ENCODE peak calls at places on chromosomes 13 and 19, in four cellular contexts. W, E, O and P are unnamed samples.

GRCh38 chr19:42343344-42344110 is 18.1 kb downstream of the MEGF8 start:
- DNase-seq in O (no peak), W (no peak), E (peak; percentile 28), P (peak; percentile 66)

GRCh38 chr13:48571121-48571901 is 38.4 kb upstream of the RCBTB2 start:
- DNase-seq in O (peak; percentile 43), W (peak; percentile 82), E (no peak), P (peak; percentile 58)

GRCh38 chr13:70183041-70183440 is 74.8 kb upstream of the KLHL1 start:
- DNase-seq in W (peak; percentile 60), O (peak; percentile 19), E (peak; percentile 60), P (no peak)

GRCh38 chr13:50106559-50106958 is 91.3 kb downstream of the KCNRG start:
- DNase-seq in O (no peak), E (no peak), W (no peak), P (no peak)

GRCh38 chr13:52345048-52345447 is 60.9 kb downstream of the THSD1 start:
- DNase-seq in O (peak; percentile 60), W (peak; percentile 71), E (no peak), P (peak; percentile 68)

GRCh38 chr13:23710366-23710765 is 140.2 kb downstream of the TNFRSF19 start:
- DNase-seq in E (no peak), O (no peak), W (no peak), P (no peak)

GRCh38 chr19:18264428-18264827 is 9.8 kb downstream of the IQCN start:
- DNase-seq in O (no peak), W (no peak), E (no peak), P (peak; percentile 42)

GRCh38 chr19:3184847-3185481 is 766 bp upstream of the NCLN start:
- DNase-seq in E (no peak), O (no peak), W (no peak), P (peak; percentile 95)

GRCh38 chr13:46543307-46543706 is 9.7 kb upstream of the LRCH1 start:
- DNase-seq in O (no peak), W (no peak), E (no peak), P (no peak)

GRCh38 chr13:75353786-75354193 is 128.2 kb downstream of the TBC1D4 start:
- DNase-seq in W (peak; percentile 82), O (no peak), E (no peak), P (no peak)

GRCh38 chr13:48160879-48161278 is 66.0 kb upstream of the MED4 start:
- DNase-seq in O (peak; percentile 81), E (no peak), W (peak; percentile 55), P (peak; percentile 47)

GRCh38 chr13:34913040-34913439 is 29.0 kb upstream of the NBEA start:
- DNase-seq in E (peak; percentile 84), W (peak; percentile 25), O (no peak), P (no peak)

GRCh38 chr19:50417138-50417849 is 1.4 kb upstream of the SPIB start:
- DNase-seq in W (no peak), E (no peak), O (no peak), P (no peak)

GRCh38 chr19:23779645-23780044 is 21.0 kb upstream of the ZNF681 start:
- DNase-seq in E (no peak), O (no peak), W (no peak), P (no peak)

GRCh38 chr13:101473458-101473857 is 21.0 kb downstream of the ITGBL1 start:
- DNase-seq in W (peak; percentile 89), E (no peak), O (peak; percentile 82), P (no peak)

GRCh38 chr19:2863818-2864217 is 3.3 kb upstream of the ZNF556 start:
- DNase-seq in O (no peak), W (no peak), E (no peak), P (peak; percentile 15)

GRCh38 chr13:50589139-50589538 is 254.4 kb downstream of the DLEU7 start:
- DNase-seq in W (peak; percentile 99), E (no peak), O (peak; percentile 90), P (peak; percentile 85)

GRCh38 chr19:5148794-5149190 is 179.9 kb downstream of the KDM4B start:
- DNase-seq in E (no peak), W (no peak), O (no peak), P (peak; percentile 87)

GRCh38 chr13:59346861-59347470 is 816.8 kb downstream of the DIAPH3 start:
- DNase-seq in O (no peak), E (peak; percentile 50), W (no peak), P (no peak)

GRCh38 chr13:30676672-30677071 is 58.7 kb upstream of the ALOX5AP start:
- DNase-seq in E (peak; percentile 44), O (peak; percentile 43), W (peak; percentile 29), P (peak; percentile 83)

GRCh38 chr13:50531917-50532899 is 311.3 kb downstream of the DLEU7 start:
- DNase-seq in W (peak; percentile 53), E (no peak), O (no peak), P (peak; percentile 53)

GRCh38 chr13:32586022-32586900 is at the start of gene PDS5B:
- DNase-seq in E (peak; percentile 97), O (peak; percentile 93), W (peak; percentile 91), P (peak; percentile 99)

GRCh38 chr13:27425918-27426630 is 1.7 kb downstream of the GTF3A start:
- DNase-seq in O (peak; percentile 88), W (peak; percentile 86), E (peak; percentile 82), P (peak; percentile 92)

GRCh38 chr19:38351865-38352395 is 16.3 kb downstream of the CATSPERG start:
- DNase-seq in W (no peak), E (no peak), O (no peak), P (no peak)

GRCh38 chr13:50224534-50224933 is 209.3 kb downstream of the KCNRG start:
- DNase-seq in O (peak; percentile 95), E (no peak), W (peak; percentile 47), P (peak; percentile 59)

GRCh38 chr13:66660013-66660804 is 569.9 kb downstream of the PCDH9 start:
- DNase-seq in E (no peak), O (peak; percentile 61), W (peak; percentile 80), P (peak; percentile 82)

GRCh38 chr19:39870171-39870971 is 24.2 kb upstream of the FBL start:
- DNase-seq in W (no peak), E (peak; percentile 40), O (no peak), P (peak; percentile 87)

GRCh38 chr19:33294058-33294798 is 8.1 kb downstream of the CEBPA start:
- DNase-seq in E (peak; percentile 30), O (no peak), W (no peak), P (peak; percentile 68)

GRCh38 chr13:75792526-75793187 is 156.5 kb downstream of the LMO7 start:
- DNase-seq in W (peak; percentile 69), E (peak; percentile 69), O (no peak), P (no peak)

GRCh38 chr13:110329798-110330461 is 22.8 kb downstream of the COL4A2 start:
- DNase-seq in O (no peak), E (no peak), W (peak; percentile 92), P (peak; percentile 83)
- H3K27me3 ChIP-seq in O (no peaks in the 10 kb centered on the region), E (no peaks in the 10 kb centered on the region), W (no peaks in the 10 kb centered on the region), P (no peaks in the 10 kb centered on the region)

GRCh38 chr19:19463348-19464117 is 51.8 kb downstream of the TSSK6 start:
- DNase-seq in O (no peak), W (peak; percentile 84), E (peak; percentile 44), P (peak; percentile 92)
- H3K4me1 ChIP-seq in O (peaks cover 54% of the 10 kb centered on the region), W (peaks cover 53% of the 10 kb centered on the region), E (peaks cover 38% of the 10 kb centered on the region), P (peaks cover 39% of the 10 kb centered on the region)

GRCh38 chr13:44232729-44233128 is 140.9 kb upstream of the SERP2 start:
- DNase-seq in W (no peak), O (no peak), E (no peak), P (no peak)
- H3K4me2 ChIP-seq in W (no peak overlapping the region), O (no peak overlapping the region), E (no peak overlapping the region), P (no peak overlapping the region)

GRCh38 chr19:861099-861755 is 1.8 kb downstream of the CFD start:
- DNase-seq in W (no peak), O (no peak), E (no peak), P (no peak)

GRCh38 chr19:860481-861098 is 1.1 kb downstream of the CFD start:
- DNase-seq in E (peak; percentile 61), W (peak; percentile 47), O (peak; percentile 61), P (peak; percentile 99)

GRCh38 chr19:858284-858683 is 1.2 kb upstream of the CFD start:
- DNase-seq in E (no peak), W (no peak), O (no peak), P (no peak)

GRCh38 chr19:861756-862528 is 2.5 kb downstream of the CFD start:
- DNase-seq in W (no peak), O (peak; percentile 36), E (peak; percentile 89), P (peak; percentile 95)

GRCh38 chr19:858868-859843 is at the start of gene CFD:
- DNase-seq in O (no peak), W (no peak), E (no peak), P (peak; percentile 95)
- H3K27me3 ChIP-seq in O (no peaks in the 10 kb centered on the region), W (no peaks in the 10 kb centered on the region), E (peaks cover 6% of the 10 kb centered on the region), P (peaks cover 11% of the 10 kb centered on the region)

GRCh38 chr13:112983428-112984196 is 14.6 kb downstream of the MCF2L start:
- DNase-seq in E (no peak), W (no peak), O (no peak), P (no peak)

GRCh38 chr13:112981361-112981905 is 12.4 kb downstream of the MCF2L start:
- DNase-seq in W (no peak), E (no peak), O (no peak), P (no peak)

GRCh38 chr13:112982281-112983041 is 13.4 kb downstream of the MCF2L start:
- DNase-seq in W (no peak), O (no peak), E (no peak), P (no peak)

GRCh38 chr13:112984501-112984900 is 15.5 kb downstream of the MCF2L start:
- DNase-seq in O (no peak), W (no peak), E (no peak), P (no peak)

DNA sequence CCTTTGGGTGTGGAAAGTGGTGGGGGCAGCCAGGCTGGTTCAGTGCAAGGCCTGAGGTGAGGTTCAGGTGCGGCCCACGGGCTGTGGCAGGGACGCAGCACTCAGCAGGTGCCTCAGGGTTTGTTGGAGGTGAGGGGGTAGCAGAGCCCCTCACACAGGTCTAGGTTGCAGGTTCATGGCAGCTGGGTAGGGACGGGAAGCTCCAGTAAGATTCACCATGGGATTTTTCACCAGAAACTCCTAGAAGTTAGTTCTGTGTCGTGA is 14.0 kb downstream of the MCF2L start:
- DNase-seq in E (no peak), W (no peak), O (no peak), P (no peak)
- H3K4me1 ChIP-seq in E (no peaks in the 10 kb centered on the region), W (no peaks in the 10 kb centered on the region), O (no peaks in the 10 kb centered on the region), P (no peaks in the 10 kb centered on the region)

DNA sequence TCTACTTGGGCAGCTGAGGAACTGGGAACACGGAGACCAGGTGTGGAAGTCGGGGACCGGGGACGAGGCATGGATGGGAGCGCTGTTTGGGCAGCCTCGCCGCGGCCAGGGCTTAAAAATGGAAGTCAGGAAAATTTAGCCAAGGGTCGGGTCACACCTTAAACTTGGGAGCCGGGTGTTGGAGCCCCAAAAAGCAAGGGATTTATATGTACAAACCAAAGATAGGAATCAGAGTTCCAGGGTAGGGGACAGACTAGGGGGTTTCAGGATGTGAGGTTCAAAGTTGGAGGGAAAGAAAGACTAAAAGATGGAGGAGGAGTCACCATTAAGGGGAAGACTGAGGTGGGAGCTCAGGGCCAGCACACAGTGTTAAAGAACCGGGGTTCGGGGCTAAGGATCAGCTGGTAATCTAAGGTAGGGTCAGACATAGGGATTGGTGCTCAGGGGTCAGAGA is 530 bp downstream of the FOXA3 start:
- DNase-seq in W (no peak), O (no peak), E (no peak), P (no peak)
- H3K4me2 ChIP-seq in W (no peak overlapping the region), O (no peak overlapping the region), E (peak overlapping the region; percentile 47), P (no peak overlapping the region)

GRCh38 chr19:57905258-57905657 is 11.1 kb downstream of the ZNF417 start:
- DNase-seq in W (no peak), E (no peak), O (no peak), P (no peak)
- H3K27me3 ChIP-seq in W (no peaks in the 10 kb centered on the region), E (no peaks in the 10 kb centered on the region), O (no peaks in the 10 kb centered on the region), P (no peaks in the 10 kb centered on the region)